ENCODE peak calls at places on chromosome 20, in four cellular contexts. S, C, I and K are unnamed samples.

GRCh38 chr20:38094373-38094775 is 60.8 kb downstream of the RPRD1B start:
- DNase-seq in I (peak), C (no peak), S (no peak), K (no peak)

GRCh38 chr20:63009988-63010769 is 3.4 kb upstream of the BHLHE23 start:
- DNase-seq in S (peak), C (no peak), I (peak), K (no peak)

GRCh38 chr20:41142241-41142640 is 4.9 kb downstream of the PLCG1 start:
- DNase-seq in S (no peak), I (no peak), C (no peak), K (no peak)

GRCh38 chr20:56765172-56766073 is 136.3 kb downstream of the TFAP2C start:
- DNase-seq in C (peak), I (no peak), S (no peak), K (no peak)

GRCh38 chr20:5741089-5741488 is 9.1 kb upstream of the SHLD1 start:
- DNase-seq in I (no peak), S (no peak), C (no peak), K (no peak)

GRCh38 chr20:23167436-23167835 is 81.3 kb upstream of the CD93 start:
- DNase-seq in S (no peak), I (no peak), C (no peak), K (peak)

GRCh38 chr20:3447321-3447720 is 23.5 kb upstream of the ATRN start:
- DNase-seq in S (no peak), I (no peak), C (no peak), K (no peak)

GRCh38 chr20:32160341-32160740 is 47.2 kb downstream of the PLAGL2 start:
- DNase-seq in I (no peak), S (peak), C (no peak), K (no peak)

GRCh38 chr20:48718914-48719578 is 108.8 kb downstream of the PREX1 start:
- DNase-seq in I (no peak), C (no peak), S (no peak), K (no peak)

GRCh38 chr20:24501764-24502163 is 32.3 kb downstream of the SYNDIG1 start:
- DNase-seq in I (no peak), S (no peak), C (no peak), K (no peak)

GRCh38 chr20:37245181-37245580 is 16.4 kb downstream of the GHRH start:
- DNase-seq in S (peak), C (peak), I (no peak), K (no peak)

GRCh38 chr20:13422637-13423036 is 201.6 kb downstream of the ISM1 start:
- DNase-seq in I (no peak), C (no peak), S (no peak), K (no peak)

GRCh38 chr20:695165-695866 is 19.7 kb upstream of the SCRT2 start:
- DNase-seq in C (no peak), S (no peak), I (no peak), K (no peak)

GRCh38 chr20:584375-585301 is 25.5 kb downstream of the TCF15 start:
- DNase-seq in I (no peak), C (no peak), S (no peak), K (no peak)

GRCh38 chr20:38435555-38435939 is 419 bp upstream of the SNHG17 start:
- DNase-seq in I (no peak), S (no peak), C (no peak), K (no peak)

GRCh38 chr20:23562721-23563342 is 5.5 kb downstream of the CST9L start:
- DNase-seq in I (no peak), C (no peak), S (peak), K (no peak)

GRCh38 chr20:62900692-62901584 is 25.4 kb downstream of the DIDO1 start:
- DNase-seq in C (peak), S (peak), I (peak), K (no peak)

GRCh38 chr20:33576432-33576883 is 85.7 kb upstream of the C20orf144 start:
- DNase-seq in I (peak), C (no peak), S (no peak), K (no peak)

GRCh38 chr20:21615617-21616080 is 89.8 kb upstream of the PAX1 start:
- DNase-seq in C (peak), S (peak), I (peak), K (no peak)

GRCh38 chr20:16966276-16966880 is 218.2 kb downstream of the OTOR start:
- DNase-seq in S (no peak), C (no peak), I (no peak), K (no peak)

GRCh38 chr20:61806995-61807394 is 258.7 kb downstream of the TAF4 start:
- DNase-seq in I (no peak), S (no peak), C (no peak), K (no peak)

GRCh38 chr20:37630161-37630560 is 63.7 kb upstream of the CTNNBL1 start:
- DNase-seq in C (no peak), I (no peak), S (no peak), K (no peak)

GRCh38 chr20:45459606-45460005 is 9.9 kb upstream of the WFDC2 start:
- DNase-seq in S (no peak), C (no peak), I (no peak), K (no peak)

GRCh38 chr20:25527949-25528348 is 57.4 kb downstream of the NINL start:
- DNase-seq in S (no peak), I (no peak), C (no peak), K (no peak)

GRCh38 chr20:38727602-38728236 is 3.4 kb downstream of the SLC32A1 start:
- DNase-seq in S (no peak), I (no peak), C (no peak), K (no peak)

GRCh38 chr20:354298-354977 is 7.5 kb downstream of the NRSN2 start:
- DNase-seq in I (peak), C (peak), S (peak), K (peak)

GRCh38 chr20:44629542-44629941 is 22.0 kb downstream of the ADA start:
- DNase-seq in S (no peak), I (peak), C (no peak), K (no peak)

GRCh38 chr20:1441133-1441532 is 25.5 kb downstream of the NSFL1C start:
- DNase-seq in C (no peak), S (no peak), I (no peak), K (no peak)

GRCh38 chr20:11366660-11367059 is 551.0 kb upstream of the BTBD3 start:
- DNase-seq in I (no peak), S (no peak), C (no peak), K (no peak)

GRCh38 chr20:31652917-31653385 is 15.2 kb downstream of the COX4I2 start:
- DNase-seq in I (no peak), S (no peak), C (no peak), K (no peak)

GRCh38 chr20:50338479-50339195 is 148.0 kb downstream of the CEBPB start:
- DNase-seq in C (peak), S (peak), I (no peak), K (no peak)

GRCh38 chr20:23582293-23582692 is 14.0 kb upstream of the CST9L start:
- DNase-seq in S (peak), C (no peak), I (no peak), K (no peak)

GRCh38 chr20:63011798-63012197 is 5.0 kb upstream of the BHLHE23 start:
- DNase-seq in S (no peak), C (no peak), I (no peak), K (no peak)

GRCh38 chr20:41668057-41668749 is 50.0 kb upstream of the CHD6 start:
- DNase-seq in C (no peak), S (no peak), I (no peak), K (no peak)

GRCh38 chr20:16301981-16302380 is 271.3 kb downstream of the KIF16B start:
- DNase-seq in C (no peak), I (no peak), S (no peak), K (no peak)

GRCh38 chr20:50399917-50400704 is 110.1 kb upstream of the PTPN1 start:
- DNase-seq in C (peak), I (peak), S (peak), K (no peak)

GRCh38 chr20:63014710-63015109 is 7.9 kb upstream of the BHLHE23 start:
- DNase-seq in C (peak), I (no peak), S (peak), K (no peak)

GRCh38 chr20:25364180-25364788 is 26.4 kb downstream of the ABHD12 start:
- DNase-seq in C (no peak), I (no peak), S (peak), K (no peak)

GRCh38 chr20:34829191-34829590 is 3.7 kb upstream of the NCOA6 start:
- DNase-seq in S (no peak), I (no peak), C (no peak), K (no peak)
- TF ChIP-seq CTCF in S (peak), I (no peak), C (no peak), K (no peak)

GRCh38 chr20:57877131-57877784 is 167.4 kb upstream of the PMEPA1 start:
- DNase-seq in S (no peak), C (no peak), I (no peak), K (no peak)

GRCh38 chr20:57876163-57876562 is 166.3 kb upstream of the PMEPA1 start:
- DNase-seq in I (no peak), C (no peak), S (no peak), K (no peak)

GRCh38 chr20:57879437-57880115 is 169.8 kb upstream of the PMEPA1 start:
- DNase-seq in C (no peak), S (no peak), I (no peak), K (no peak)

GRCh38 chr20:57878803-57879424 is 169.1 kb upstream of the PMEPA1 start:
- DNase-seq in S (no peak), C (no peak), I (no peak), K (no peak)

GRCh38 chr20:57877995-57878394 is 168.2 kb upstream of the PMEPA1 start:
- DNase-seq in C (no peak), S (no peak), I (no peak), K (no peak)
- H3K4me3 ChIP-seq in C (no peak), S (no peak), I (no peak), K (no peak)

GRCh38 chr20:64075556-64075955 is 3.8 kb downstream of the RGS19 start:
- DNase-seq in S (no peak), C (no peak), I (no peak), K (no peak)

GRCh38 chr20:64076061-64076997 is 3.0 kb downstream of the RGS19 start:
- DNase-seq in S (no peak), C (no peak), I (no peak), K (no peak)

GRCh38 chr20:64077876-64078551 is 1.3 kb downstream of the RGS19 start:
- DNase-seq in I (peak), S (peak), C (no peak), K (no peak)

GRCh38 chr20:64077541-64077875 is 1.8 kb downstream of the RGS19 start:
- DNase-seq in I (no peak), S (no peak), C (no peak), K (no peak)

GRCh38 chr20:64077094-64077493 is 2.2 kb downstream of the RGS19 start:
- DNase-seq in I (no peak), S (no peak), C (no peak), K (no peak)
- H3K27ac ChIP-seq in I (no peak), S (no peak), C (no peak), K (no peak)

DNA sequence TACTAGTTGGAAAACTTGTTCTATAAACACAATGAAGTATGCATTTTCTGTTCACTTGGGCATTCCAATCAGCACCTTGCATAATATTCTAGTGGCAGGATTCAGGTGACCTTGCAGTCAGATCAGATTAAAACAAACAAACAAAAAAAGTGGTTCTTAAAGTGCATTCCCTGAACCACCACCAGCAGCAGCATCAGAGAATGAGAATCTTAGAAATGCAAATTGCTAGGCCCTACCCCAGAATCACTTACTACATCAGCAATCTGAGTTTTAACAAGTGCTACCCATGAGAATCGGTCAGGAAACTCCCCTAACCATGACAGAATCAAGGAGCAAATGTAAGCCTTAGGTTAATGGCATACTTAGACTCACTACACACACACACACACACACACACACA is 41.7 kb downstream of the SNAP25 start:
- DNase-seq in C (no peak), I (no peak), S (no peak), K (no peak)
- TF ChIP-seq CTCF in C (no peak), I (no peak), S (no peak), K (no peak)

DNA sequence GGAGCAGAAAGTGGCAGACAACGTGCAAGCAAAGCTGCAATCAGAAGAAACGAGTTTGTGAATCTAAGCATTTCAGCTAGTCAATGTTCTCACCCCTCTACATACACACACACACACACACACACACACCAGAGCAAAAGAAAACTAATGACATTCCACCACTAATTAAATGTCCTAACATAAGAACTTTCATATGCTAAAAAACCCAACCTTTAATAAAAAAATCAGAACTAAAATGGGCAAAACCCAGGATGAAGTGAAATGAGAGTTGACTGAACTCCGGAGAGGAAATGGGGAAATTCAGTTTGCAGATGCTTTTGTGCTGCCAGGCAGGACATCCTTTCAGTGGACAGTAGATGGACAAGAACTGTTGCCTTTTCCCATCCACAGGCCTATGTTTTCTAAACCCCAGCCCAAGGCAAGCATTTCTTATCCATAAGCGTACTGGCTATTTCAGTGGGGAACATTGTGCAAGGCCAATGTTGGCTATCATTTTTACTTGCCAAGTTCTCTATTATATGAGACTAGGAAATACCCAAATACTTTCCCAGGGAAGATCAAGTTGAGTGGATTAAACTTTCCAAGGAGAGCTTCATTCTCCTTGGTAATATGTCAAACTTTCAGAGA is 27.2 kb downstream of the RIN2 start:
- DNase-seq in C (no peak), S (no peak), I (no peak), K (no peak)
- H3K4me3 ChIP-seq in C (no peak), S (no peak), I (no peak), K (no peak)

DNA sequence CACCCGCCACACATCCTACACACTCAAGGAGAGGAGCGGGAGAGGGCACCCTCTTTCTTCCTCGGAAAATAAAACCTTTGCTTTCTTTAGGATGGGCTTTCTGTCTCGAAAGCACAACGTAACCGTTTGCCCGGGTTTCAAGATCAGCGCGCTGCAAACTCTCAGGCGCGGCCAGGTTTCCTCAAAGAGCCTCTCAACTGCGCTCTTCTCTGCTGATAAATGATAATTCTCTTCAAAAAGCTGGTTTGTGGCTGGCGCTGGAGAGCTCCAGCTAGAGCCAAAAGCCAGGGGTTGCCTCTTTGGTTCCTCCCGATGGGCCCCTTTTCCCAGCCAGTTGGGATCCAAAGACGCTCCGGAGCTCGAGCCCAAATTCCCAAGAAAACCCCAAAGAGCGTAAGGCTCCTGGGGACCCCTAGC is 460 bp upstream of the PLCB1 start:
- DNase-seq in S (no peak), C (no peak), I (no peak), K (no peak)
- H3K27ac ChIP-seq in S (no peak), C (no peak), I (peak), K (peak)

DNA sequence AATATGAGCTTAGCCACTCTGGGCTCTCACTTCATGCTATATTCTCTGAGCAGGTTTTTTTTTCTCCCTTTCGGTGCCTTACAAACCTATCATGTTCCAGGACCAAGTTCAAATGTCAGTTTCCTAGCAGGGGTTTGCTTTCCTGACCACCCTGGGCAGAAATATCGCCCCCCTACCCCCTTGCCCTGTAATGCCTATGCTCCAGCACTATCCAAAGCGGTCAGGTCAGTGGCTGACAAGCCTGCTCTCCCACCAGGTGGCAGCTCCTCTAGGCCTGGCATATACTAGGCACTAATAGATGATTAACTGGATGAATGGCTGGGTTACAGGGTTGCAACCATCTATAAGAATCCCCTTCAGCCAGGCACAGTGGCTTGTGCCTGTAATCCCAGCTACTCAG is 25.7 kb upstream of the AAR2 start:
- DNase-seq in S (no peak), I (no peak), C (no peak), K (no peak)
- TF ChIP-seq CTCF in S (peak), I (no peak), C (no peak), K (no peak)

DNA sequence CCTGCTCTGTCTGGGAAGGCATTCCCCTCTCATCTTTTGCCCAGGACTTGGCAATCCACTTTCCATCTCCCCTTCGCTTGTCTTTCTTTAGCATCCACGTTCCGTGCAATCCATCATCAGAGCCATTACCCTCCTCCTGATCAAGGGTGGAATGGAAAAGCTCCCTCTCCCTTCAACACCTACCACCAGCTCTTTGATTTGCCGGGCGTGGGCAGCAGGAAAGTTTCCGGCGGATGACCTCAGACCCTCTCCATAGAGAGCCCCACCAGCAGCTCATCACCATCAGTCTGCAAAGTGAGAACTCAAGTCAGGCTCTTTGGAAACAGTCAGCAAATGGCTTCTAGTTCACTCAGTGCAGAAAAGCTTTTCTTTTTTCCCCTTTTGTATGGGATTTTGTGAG is 76.2 kb downstream of the TSHZ2 start:
- DNase-seq in C (no peak), S (no peak), I (no peak), K (no peak)
- H3K4me3 ChIP-seq in C (no peak), S (no peak), I (no peak), K (no peak)

GRCh38 chr20:47141941-47142781 is 214.3 kb downstream of the ZMYND8 start:
- DNase-seq in S (no peak), I (no peak), C (no peak), K (no peak)

GRCh38 chr20:47142782-47143170 is 213.7 kb downstream of the ZMYND8 start:
- DNase-seq in C (no peak), I (no peak), S (no peak), K (no peak)

GRCh38 chr20:47139934-47140333 is 216.6 kb downstream of the ZMYND8 start:
- DNase-seq in C (no peak), I (peak), S (no peak), K (no peak)

GRCh38 chr20:47143658-47144057 is 212.8 kb downstream of the ZMYND8 start:
- DNase-seq in C (no peak), I (no peak), S (no peak), K (no peak)

DNA sequence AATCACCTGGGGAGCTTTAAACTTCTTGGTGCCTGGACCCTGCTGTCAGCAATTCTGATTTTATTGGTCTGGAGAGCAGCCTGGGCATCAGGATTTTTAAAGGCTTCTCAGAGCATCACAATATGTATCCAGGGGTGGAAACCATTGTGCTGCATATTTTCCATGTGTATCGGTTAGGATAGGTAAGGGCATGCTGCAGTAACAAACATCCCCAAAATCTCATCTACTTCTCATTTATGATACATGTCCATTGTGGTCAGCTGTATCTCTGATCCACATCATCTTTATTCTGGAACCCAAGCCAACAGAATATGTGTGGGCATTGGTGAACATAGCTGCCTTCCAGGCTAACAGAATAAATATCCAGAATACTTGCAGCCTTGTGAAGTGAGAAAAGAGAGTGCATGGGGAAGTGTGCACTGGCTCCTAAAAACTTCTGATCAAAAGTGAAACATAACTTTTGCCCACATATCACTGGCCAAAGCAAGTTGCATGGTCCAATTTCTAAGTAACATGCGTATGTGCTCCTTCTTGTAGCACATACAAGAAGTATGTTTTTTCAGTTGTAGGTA is 215.1 kb downstream of the ZMYND8 start:
- DNase-seq in C (no peak), S (no peak), I (no peak), K (no peak)
- H3K27ac ChIP-seq in C (no peak), S (no peak), I (no peak), K (no peak)